ENCODE peak calls at places on chromosomes 3 and 15, in ten cellular contexts. T is endothelial cell of umbilical vein, C is A549, K is H1, V is HCT116, U is lower leg skin, D is ovary, I is K562, F is spleen, Z is tibial nerve. H is an unnamed sample.

GRCh38 chr3:108588616-108589015 is 622 bp downstream of the CIP2A start:
- DNase-seq in T (no peak), C (no peak), K (no peak), V (no peak), U (no peak), D (no peak), I (no peak), F (no peak), Z (no peak), H (no peak)

GRCh38 chr3:52313774-52314188 is 2.3 kb upstream of the DNAH1 start:
- DNase-seq in T (peak; percentile 78), C (peak; percentile 33), K (no peak), V (no peak), U (no peak), D (no peak), I (no peak), F (no peak), Z (no peak), H (peak; percentile 70)

GRCh38 chr3:67349551-67350174 is 304.7 kb downstream of the SUCLG2 start:
- DNase-seq in T (no peak), C (no peak), K (no peak), V (no peak), U (no peak), D (no peak), I (no peak), F (no peak), Z (no peak), H (no peak)

GRCh38 chr3:197709135-197709534 is 27.6 kb downstream of the RUBCN start:
- DNase-seq in T (no peak), C (no peak), K (no peak), V (no peak), U (no peak), D (no peak), I (no peak), F (no peak), Z (no peak), H (no peak)

GRCh38 chr3:123089611-123090301 is 22.9 kb downstream of the PDIA5 start:
- DNase-seq in T (no peak), C (no peak), K (no peak), V (no peak), U (no peak), D (peak; percentile 62), I (no peak), F (peak; percentile 64), Z (no peak), H (no peak)

GRCh38 chr3:147157629-147158028 is 248.7 kb downstream of the ZIC4 start:
- DNase-seq in T (no peak), C (no peak), K (no peak), V (no peak), U (no peak), D (no peak), I (no peak), F (no peak), Z (no peak), H (no peak)

GRCh38 chr3:72998489-72998888 is 1.9 kb downstream of the PPP4R2 start:
- DNase-seq in T (no peak), C (no peak), K (no peak), V (no peak), U (no peak), D (no peak), I (no peak), F (no peak), Z (no peak), H (no peak)

GRCh38 chr15:98789020-98789419 is 140.7 kb downstream of the IGF1R start:
- DNase-seq in T (no peak), C (no peak), K (no peak), V (no peak), U (no peak), D (no peak), I (no peak), F (no peak), Z (no peak), H (no peak)

GRCh38 chr3:182568756-182569155 is 224.5 kb upstream of the ATP11B start:
- DNase-seq in T (no peak), C (no peak), K (no peak), V (no peak), U (no peak), D (no peak), I (no peak), F (no peak), Z (no peak), H (no peak)

GRCh38 chr3:24598691-24599090 is 104.0 kb upstream of the THRB start:
- DNase-seq in T (peak; percentile 83), C (peak; percentile 28), K (no peak), V (no peak), U (no peak), D (no peak), I (no peak), F (no peak), Z (no peak), H (no peak)

GRCh38 chr3:73018790-73019441 is 22.3 kb downstream of the PPP4R2 start:
- DNase-seq in T (no peak), C (no peak), K (no peak), V (no peak), U (no peak), D (no peak), I (no peak), F (no peak), Z (no peak), H (no peak)

GRCh38 chr3:13543251-13543650 is 5.7 kb upstream of the FBLN2 start:
- DNase-seq in T (no peak), C (peak; percentile 69), K (no peak), V (no peak), U (peak; percentile 95), D (peak; percentile 33), I (no peak), F (no peak), Z (peak; percentile 61), H (peak; percentile 89)

GRCh38 chr3:177410734-177411133 is 213.5 kb upstream of the TBL1XR1 start:
- DNase-seq in T (peak; percentile 62), C (no peak), K (no peak), V (no peak), U (no peak), D (no peak), I (no peak), F (no peak), Z (no peak), H (no peak)

GRCh38 chr3:133881987-133882825 is 13.5 kb downstream of the RAB6B start:
- DNase-seq in T (no peak), C (no peak), K (no peak), V (no peak), U (peak; percentile 69), D (no peak), I (no peak), F (no peak), Z (no peak), H (no peak)

GRCh38 chr15:100824211-100824610 is 55.4 kb upstream of the ALDH1A3 start:
- DNase-seq in T (peak; percentile 4), C (no peak), K (no peak), V (no peak), U (no peak), D (no peak), I (no peak), F (no peak), Z (no peak), H (no peak)

GRCh38 chr15:45287400-45287799 is 35.4 kb downstream of the SLC28A2 start:
- DNase-seq in T (no peak), C (no peak), K (no peak), V (no peak), U (no peak), D (no peak), I (no peak), F (no peak), Z (no peak), H (no peak)

GRCh38 chr3:128483657-128484403 is 9.2 kb downstream of the GATA2 start:
- DNase-seq in T (peak; percentile 61), C (no peak), K (no peak), V (no peak), U (no peak), D (no peak), I (no peak), F (peak; percentile 78), Z (no peak), H (no peak)
- TF ChIP-seq POLR2A in T (peak; percentile 28), C (no peak), K (no peak), V (no peak), U (no peak), D (no peak), I (peak; percentile 53), F (no peak), Z (no peak), H (no peak)

DNA sequence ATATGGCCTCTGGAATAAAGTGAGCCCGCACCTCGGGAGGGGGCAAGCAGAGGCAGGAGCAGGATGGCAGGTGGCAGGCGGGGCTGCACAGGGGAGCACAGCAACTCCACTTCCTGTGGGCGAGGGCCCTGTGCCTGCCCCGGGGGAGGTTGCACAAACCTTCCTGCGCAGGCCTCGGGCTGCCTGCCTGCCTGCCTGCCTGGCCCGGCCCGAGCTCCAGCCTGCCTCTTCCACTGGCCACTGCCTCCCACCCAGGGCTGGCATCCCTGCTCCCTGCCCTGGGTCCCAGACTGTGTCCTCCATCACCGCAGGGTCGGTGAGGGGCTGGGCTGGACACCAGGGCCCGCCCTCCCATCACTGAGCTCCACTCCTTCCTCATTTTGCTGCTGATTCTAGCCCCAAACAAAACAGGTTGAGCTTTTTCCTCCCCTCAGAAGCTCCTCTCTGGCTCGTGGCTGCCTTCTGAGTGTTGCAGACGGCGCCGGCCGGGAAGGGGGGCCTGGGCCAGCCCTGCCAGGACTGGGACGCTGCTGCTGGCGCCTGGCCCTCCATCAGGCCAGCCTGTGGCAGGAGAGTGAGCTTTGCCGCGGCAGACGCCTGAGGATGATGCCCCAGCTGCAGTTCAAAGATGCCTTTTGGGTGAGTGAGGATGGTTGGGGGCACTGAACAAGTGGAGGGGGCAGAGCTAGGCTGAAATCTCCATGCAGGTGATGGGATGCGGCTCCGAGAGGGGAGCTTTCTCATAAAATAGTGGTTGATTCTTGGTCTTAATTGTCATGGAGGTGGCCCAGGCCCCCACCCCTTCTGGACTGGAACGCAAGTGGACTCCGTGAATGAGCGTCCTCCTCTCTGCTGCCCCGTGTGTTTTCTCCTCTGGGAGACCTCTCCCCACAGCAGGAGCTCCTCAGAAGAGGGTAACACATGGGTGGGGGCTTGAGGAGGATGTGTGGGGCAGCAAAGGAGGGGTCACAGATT is at the start of gene PSTPIP1:
- DNase-seq in T (no peak), C (no peak), K (no peak), V (no peak), U (peak; percentile 88), D (peak; percentile 49), I (no peak), F (peak; percentile 96), Z (no peak), H (no peak)
- TF ChIP-seq POLR2A in T (no peak), C (no peak), K (no peak), V (no peak), U (no peak), D (no peak), I (no peak), F (peak; percentile 38), Z (no peak), H (no peak)

DNA sequence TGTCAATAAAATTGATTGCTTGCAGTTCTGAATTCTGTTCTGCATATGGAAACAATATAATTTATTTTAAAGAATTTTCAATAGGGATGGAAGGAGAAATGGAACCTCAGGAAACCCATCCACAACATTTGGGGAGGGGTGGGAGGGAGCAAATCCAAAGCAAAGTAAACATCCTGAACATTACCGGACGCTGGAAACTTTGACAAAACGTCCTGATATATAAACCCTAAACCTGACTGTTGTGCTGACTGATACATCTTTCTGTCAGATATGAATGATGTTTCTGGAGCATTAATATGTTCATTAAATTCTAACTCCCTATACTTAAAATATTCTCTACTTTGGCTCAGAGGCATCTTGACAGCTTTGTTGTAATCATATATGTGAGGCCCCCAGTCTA is 478.9 kb downstream of the FOXP1 start:
- DNase-seq in T (peak; percentile 18), C (no peak), K (no peak), V (no peak), U (no peak), D (no peak), I (no peak), F (no peak), Z (no peak), H (no peak)
- TF ChIP-seq POLR2A in T (no peak), C (no peak), K (no peak), V (no peak), U (no peak), D (no peak), I (no peak), F (no peak), Z (no peak), H (no peak)

GRCh38 chr3:117665311-117665710 is 955.7 kb downstream of the TUSC7 start:
- DNase-seq in T (no peak), C (no peak), K (no peak), V (no peak), U (no peak), D (no peak), I (no peak), F (no peak), Z (no peak), H (no peak)
- TF ChIP-seq POLR2A in T (no peak), C (no peak), K (no peak), V (no peak), U (no peak), D (no peak), I (no peak), F (no peak), Z (no peak), H (no peak)